ENCODE peak calls at places on chromosomes 7 and 10, in four cellular contexts. E, J, R and M are unnamed samples.

GRCh38 chr7:93923946-93924345 is 2.4 kb downstream of the GNG11 start:
- DNase-seq in R (no peak), E (no peak), J (no peak), M (no peak)

GRCh38 chr10:74190494-74190893 is 39.5 kb downstream of the ADK start:
- DNase-seq in R (no peak), E (no peak), J (no peak), M (no peak)

GRCh38 chr10:119658274-119658673 is 7.1 kb downstream of the BAG3 start:
- DNase-seq in E (peak; percentile 81), J (peak; percentile 92), R (peak; percentile 74), M (no peak)

GRCh38 chr7:136036336-136036735 is 59.2 kb upstream of the MTPN start:
- DNase-seq in J (no peak), R (no peak), E (no peak), M (no peak)

GRCh38 chr10:66680886-66681285 is 244.9 kb upstream of the LRRTM3 start:
- DNase-seq in E (no peak), R (no peak), J (no peak), M (no peak)

GRCh38 chr7:132117181-132117580 is 459.1 kb downstream of the PLXNA4 start:
- DNase-seq in R (no peak), E (peak; percentile 83), J (no peak), M (no peak)

GRCh38 chr10:6224781-6225180 is 22.0 kb downstream of the PFKFB3 start:
- DNase-seq in J (no peak), R (no peak), E (no peak), M (no peak)

GRCh38 chr7:114620208-114620607 is 205.6 kb downstream of the FOXP2 start:
- DNase-seq in J (no peak), R (no peak), E (no peak), M (no peak)

GRCh38 chr10:47336387-47337134 is 11.6 kb upstream of the RBP3 start:
- DNase-seq in E (no peak), J (no peak), R (no peak), M (no peak)

GRCh38 chr7:131020759-131021219 is 286.8 kb upstream of the KLF14 start:
- DNase-seq in R (no peak), E (no peak), J (no peak), M (no peak)

GRCh38 chr7:25391295-25391861 is 163.1 kb upstream of the NPVF start:
- DNase-seq in E (peak; percentile 7), J (no peak), R (no peak), M (no peak)

GRCh38 chr7:73526892-73527821 is 5.1 kb upstream of the BAZ1B start:
- DNase-seq in E (no peak), R (no peak), J (no peak), M (no peak)

GRCh38 chr7:87517136-87517805 is 41.8 kb upstream of the ABCB4 start:
- DNase-seq in J (no peak), E (no peak), R (no peak), M (no peak)

GRCh38 chr7:37411444-37412034 is 37.1 kb downstream of the ELMO1 start:
- DNase-seq in E (no peak), J (no peak), R (no peak), M (no peak)

GRCh38 chr10:93309062-93309461 is 173.1 kb downstream of the MYOF start:
- DNase-seq in E (peak; percentile 32), J (no peak), R (no peak), M (no peak)

GRCh38 chr7:50953303-50953702 is 170.6 kb upstream of the GRB10 start:
- DNase-seq in R (peak; percentile 11), E (no peak), J (no peak), M (no peak)

GRCh38 chr7:108293190-108293612 is 163.0 kb downstream of the NRCAM start:
- DNase-seq in J (no peak), R (no peak), E (no peak), M (no peak)

GRCh38 chr10:121567569-121567968 is 30.7 kb downstream of the FGFR2 start:
- DNase-seq in E (no peak), J (no peak), R (no peak), M (no peak)

GRCh38 chr10:68139451-68140272 is 30.4 kb downstream of the MYPN start:
- DNase-seq in E (no peak), J (no peak), R (no peak), M (no peak)

GRCh38 chr10:55631071-55631654 is 729.9 kb downstream of the ZWINT start:
- DNase-seq in R (no peak), E (peak; percentile 70), J (peak; percentile 60), M (no peak)

GRCh38 chr10:35580421-35580770 is 24.7 kb upstream of the GJD4 start:
- DNase-seq in R (no peak), J (no peak), E (no peak), M (no peak)

GRCh38 chr10:14383266-14383665 is 52.5 kb upstream of the FRMD4A start:
- DNase-seq in R (no peak), E (no peak), J (no peak), M (no peak)

GRCh38 chr7:103987455-103987854 is 2.0 kb downstream of the RELN start:
- DNase-seq in E (no peak), J (no peak), R (no peak), M (no peak)

GRCh38 chr10:5888352-5888751 is 1.3 kb downstream of the ANKRD16 start:
- DNase-seq in R (no peak), J (no peak), E (no peak), M (no peak)

GRCh38 chr7:16649196-16649595 is 3.2 kb downstream of the BZW2 start:
- DNase-seq in J (no peak), E (no peak), R (no peak), M (no peak)

GRCh38 chr7:132275811-132276210 is 300.5 kb downstream of the PLXNA4 start:
- DNase-seq in J (no peak), R (no peak), E (no peak), M (no peak)

GRCh38 chr10:6602700-6603084 is 22.6 kb upstream of the PRKCQ start:
- DNase-seq in R (no peak), J (no peak), E (no peak), M (no peak)

GRCh38 chr10:16905304-16905703 is 88.1 kb upstream of the RSU1 start:
- DNase-seq in R (peak; percentile 57), J (no peak), E (no peak), M (no peak)

GRCh38 chr7:150717821-150718420 is 1.5 kb downstream of the GIMAP1 start:
- DNase-seq in E (no peak), J (no peak), R (no peak), M (no peak)

GRCh38 chr7:148303295-148304013 is 287.1 kb upstream of the C7orf33 start:
- DNase-seq in R (peak; percentile 81), J (no peak), E (peak; percentile 33), M (peak; percentile 21)

GRCh38 chr10:115829501-115830215 is 443.3 kb downstream of the GFRA1 start:
- DNase-seq in J (no peak), E (peak; percentile 4), R (no peak), M (no peak)

GRCh38 chr7:57496395-57496794 is 46.4 kb downstream of the ZNF716 start:
- DNase-seq in E (no peak), R (no peak), J (no peak), M (no peak)

GRCh38 chr10:71835671-71836593 is 15.1 kb downstream of the PSAP start:
- DNase-seq in J (no peak), E (no peak), R (peak; percentile 75), M (peak; percentile 32)

GRCh38 chr7:27165089-27165654 is at the start of gene HOXA9:
- DNase-seq in R (peak; percentile 92), J (peak; percentile 73), E (no peak), M (no peak)

GRCh38 chr10:131825150-131825907 is 75.5 kb upstream of the PPP2R2D start:
- DNase-seq in J (peak; percentile 19), E (no peak), R (no peak), M (no peak)

GRCh38 chr10:27240212-27240890 is at the start of gene ACBD5:
- DNase-seq in E (peak; percentile 94), J (peak; percentile 95), R (peak; percentile 87), M (peak; percentile 71)

GRCh38 chr10:120456626-120457430 is at the start of gene PLPP4:
- DNase-seq in J (no peak), R (no peak), E (no peak), M (no peak)

GRCh38 chr7:44678468-44679179 is 70.0 kb upstream of the ZMIZ2 start:
- DNase-seq in E (no peak), R (peak; percentile 56), J (peak; percentile 51), M (no peak)

GRCh38 chr10:24333736-24334135 is 124.8 kb downstream of the KIAA1217 start:
- DNase-seq in E (no peak), R (no peak), J (no peak), M (no peak)

GRCh38 chr10:103793920-103794883 is 61.2 kb downstream of the SH3PXD2A start:
- DNase-seq in R (peak; percentile 16), E (peak; percentile 95), J (peak; percentile 88), M (no peak)
- TF ChIP-seq POLR2A in R (no peak), E (no peak), J (no peak), M (no peak)

DNA sequence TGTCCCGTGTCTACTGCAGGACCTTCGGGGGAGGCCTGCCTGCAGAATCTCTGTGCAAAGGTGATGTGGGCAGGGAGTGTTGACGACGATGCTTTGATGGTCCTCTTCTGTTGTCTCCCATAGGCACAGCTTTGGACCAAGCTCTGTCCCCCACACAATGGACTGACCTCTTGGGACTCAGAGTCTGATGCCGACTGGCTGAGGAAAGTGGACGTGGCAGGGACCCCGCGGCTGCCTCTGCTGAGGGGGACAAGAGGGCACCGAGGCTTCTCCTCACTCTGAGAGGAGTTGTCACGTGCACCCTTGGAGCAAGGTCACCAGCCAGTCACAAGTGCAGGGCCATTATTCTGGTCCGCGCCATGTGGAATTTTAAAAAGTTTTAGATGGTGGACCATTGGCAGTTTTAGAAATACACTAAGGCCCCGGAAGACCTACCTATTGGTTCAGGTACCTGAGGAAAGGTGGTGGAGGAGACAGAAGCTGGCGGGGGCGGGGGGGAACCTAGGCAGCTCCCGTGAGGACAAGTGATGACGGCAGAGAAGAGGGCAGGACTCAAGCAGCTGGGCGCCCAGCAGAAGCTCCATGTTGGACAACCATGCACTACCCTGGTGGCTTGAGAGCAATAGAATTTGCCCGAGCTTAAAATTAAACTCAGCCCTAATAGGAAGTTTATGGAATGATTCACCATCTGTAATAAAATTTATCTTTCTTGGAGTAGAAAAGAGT is 331.4 kb downstream of the PTPRN2 start:
- DNase-seq in E (no peak), R (no peak), J (peak; percentile 8), M (no peak)
- H3K27ac ChIP-seq in E (no peak overlapping the region), R (no peak overlapping the region), J (no peak overlapping the region), M (no peak overlapping the region)

GRCh38 chr10:51489009-51489408 is 210.4 kb downstream of the CSTF2T start:
- DNase-seq in R (no peak), J (no peak), E (no peak), M (no peak)
- TF ChIP-seq POLR2A in R (no peak), J (no peak), E (no peak), M (no peak)

DNA sequence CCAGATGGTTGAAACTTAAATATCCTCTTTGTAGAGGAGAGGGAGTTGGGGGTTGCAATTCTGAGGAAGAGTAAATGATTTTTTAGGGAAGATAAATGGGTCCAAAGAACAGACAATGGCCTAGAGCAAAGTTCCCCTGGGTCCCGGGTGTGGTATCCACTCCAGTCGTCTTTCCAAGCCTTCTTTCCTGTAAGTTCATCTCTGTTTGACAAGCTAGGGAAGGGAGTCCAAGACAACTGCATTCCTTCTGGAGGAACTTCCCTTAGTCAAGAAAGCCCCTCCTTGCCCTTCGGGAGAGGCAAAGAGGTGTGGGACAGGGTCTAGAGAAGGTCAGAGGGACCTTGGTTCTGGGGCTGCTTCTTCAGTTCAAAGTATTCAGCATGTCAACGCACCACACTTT is 33.4 kb downstream of the C10orf71 start:
- DNase-seq in J (no peak), E (no peak), R (no peak), M (no peak)
- H3K27ac ChIP-seq in J (no peak overlapping the region), E (no peak overlapping the region), R (no peak overlapping the region), M (no peak overlapping the region)